ENCODE peak calls at places on chromosomes 6 and 20, in six cellular contexts. One of them, this sample, is unnamed.

GRCh38 chr20:35303735-35304431 is 11.7 kb upstream of the FAM83C start:
- DNase-seq in dorsolateral prefrontal cortex: peak
- DNase-seq in pancreas: peak
- DNase-seq in HCT116: peak
- DNase-seq in cardiac fibroblast: peak
- DNase-seq in A549: peak
- DNase-seq in this sample: peak

GRCh38 chr20:13915244-13915643 is 75.2 kb downstream of the SEL1L2 start:
- DNase-seq in pancreas: peak
- DNase-seq in dorsolateral prefrontal cortex: no peak
- DNase-seq in cardiac fibroblast: no peak
- DNase-seq in A549: no peak
- DNase-seq in HCT116: no peak
- DNase-seq in this sample: no peak

GRCh38 chr6:15947436-15947835 is 181.4 kb upstream of the MYLIP start:
- DNase-seq in HCT116: no peak
- DNase-seq in dorsolateral prefrontal cortex: no peak
- DNase-seq in A549: no peak
- DNase-seq in pancreas: no peak
- DNase-seq in cardiac fibroblast: no peak
- DNase-seq in this sample: no peak

GRCh38 chr6:31094389-31094881 is 17.9 kb downstream of the C6orf15 start:
- DNase-seq in A549: no peak
- DNase-seq in HCT116: no peak
- DNase-seq in cardiac fibroblast: no peak
- DNase-seq in pancreas: no peak
- DNase-seq in dorsolateral prefrontal cortex: no peak
- DNase-seq in this sample: no peak

GRCh38 chr6:69880570-69880969 is 14.2 kb downstream of the COL19A1 start:
- DNase-seq in A549: no peak
- DNase-seq in HCT116: no peak
- DNase-seq in dorsolateral prefrontal cortex: no peak
- DNase-seq in pancreas: no peak
- DNase-seq in cardiac fibroblast: peak
- DNase-seq in this sample: no peak

GRCh38 chr20:52160805-52161204 is 30.8 kb downstream of the ZFP64 start:
- DNase-seq in pancreas: no peak
- DNase-seq in dorsolateral prefrontal cortex: no peak
- DNase-seq in cardiac fibroblast: no peak
- DNase-seq in HCT116: no peak
- DNase-seq in A549: no peak
- DNase-seq in this sample: no peak

GRCh38 chr6:94377835-94378234 is 958.5 kb upstream of the EPHA7 start:
- DNase-seq in HCT116: no peak
- DNase-seq in A549: no peak
- DNase-seq in cardiac fibroblast: no peak
- DNase-seq in pancreas: no peak
- DNase-seq in dorsolateral prefrontal cortex: no peak
- DNase-seq in this sample: no peak

GRCh38 chr6:21666200-21666671 is 72.7 kb downstream of the SOX4 start:
- DNase-seq in dorsolateral prefrontal cortex: no peak
- DNase-seq in HCT116: no peak
- DNase-seq in pancreas: no peak
- DNase-seq in cardiac fibroblast: peak
- DNase-seq in A549: no peak
- DNase-seq in this sample: no peak

GRCh38 chr20:588932-589672 is 21.0 kb downstream of the TCF15 start:
- DNase-seq in dorsolateral prefrontal cortex: peak
- DNase-seq in A549: no peak
- DNase-seq in cardiac fibroblast: peak
- DNase-seq in pancreas: no peak
- DNase-seq in HCT116: peak
- DNase-seq in this sample: no peak

GRCh38 chr20:57660510-57661199 is 40.4 kb upstream of the ZBP1 start:
- DNase-seq in cardiac fibroblast: no peak
- DNase-seq in HCT116: no peak
- DNase-seq in pancreas: peak
- DNase-seq in A549: no peak
- DNase-seq in dorsolateral prefrontal cortex: peak
- DNase-seq in this sample: no peak

GRCh38 chr6:149545258-149545753 is 537 bp downstream of the PPIL4 start:
- DNase-seq in A549: no peak
- DNase-seq in dorsolateral prefrontal cortex: peak
- DNase-seq in pancreas: peak
- DNase-seq in cardiac fibroblast: peak
- DNase-seq in HCT116: no peak
- DNase-seq in this sample: no peak

GRCh38 chr6:52925042-52925441 is 15.5 kb upstream of the GSTA3 start:
- DNase-seq in dorsolateral prefrontal cortex: no peak
- DNase-seq in pancreas: no peak
- DNase-seq in A549: no peak
- DNase-seq in HCT116: no peak
- DNase-seq in cardiac fibroblast: no peak
- DNase-seq in this sample: no peak

GRCh38 chr6:165716886-165717285 is 53.8 kb upstream of the PDE10A start:
- DNase-seq in cardiac fibroblast: peak
- DNase-seq in A549: no peak
- DNase-seq in HCT116: no peak
- DNase-seq in dorsolateral prefrontal cortex: no peak
- DNase-seq in pancreas: no peak
- DNase-seq in this sample: no peak

GRCh38 chr6:141421378-141421777 is 711.3 kb upstream of the GJE1 start:
- DNase-seq in cardiac fibroblast: peak
- DNase-seq in pancreas: no peak
- DNase-seq in A549: peak
- DNase-seq in HCT116: peak
- DNase-seq in dorsolateral prefrontal cortex: no peak
- DNase-seq in this sample: peak

GRCh38 chr6:71489736-71490135 is 201.1 kb downstream of the OGFRL1 start:
- DNase-seq in dorsolateral prefrontal cortex: no peak
- DNase-seq in cardiac fibroblast: peak
- DNase-seq in HCT116: peak
- DNase-seq in pancreas: no peak
- DNase-seq in A549: peak
- DNase-seq in this sample: peak

GRCh38 chr20:31871602-31871954 is 1.1 kb downstream of the TTLL9 start:
- DNase-seq in cardiac fibroblast: no peak
- DNase-seq in A549: no peak
- DNase-seq in dorsolateral prefrontal cortex: no peak
- DNase-seq in pancreas: no peak
- DNase-seq in HCT116: no peak
- DNase-seq in this sample: no peak

GRCh38 chr6:32854376-32855178 is 585 bp downstream of the PSMB9 start:
- DNase-seq in A549: peak
- DNase-seq in cardiac fibroblast: peak
- DNase-seq in HCT116: no peak
- DNase-seq in dorsolateral prefrontal cortex: no peak
- DNase-seq in pancreas: peak
- DNase-seq in this sample: no peak

GRCh38 chr20:11734431-11734830 is 183.3 kb upstream of the BTBD3 start:
- DNase-seq in dorsolateral prefrontal cortex: no peak
- DNase-seq in cardiac fibroblast: no peak
- DNase-seq in HCT116: no peak
- DNase-seq in A549: no peak
- DNase-seq in pancreas: no peak
- DNase-seq in this sample: no peak

GRCh38 chr20:48660788-48661187 is 167.0 kb downstream of the PREX1 start:
- DNase-seq in cardiac fibroblast: no peak
- DNase-seq in dorsolateral prefrontal cortex: no peak
- DNase-seq in pancreas: no peak
- DNase-seq in A549: no peak
- DNase-seq in HCT116: no peak
- DNase-seq in this sample: no peak

GRCh38 chr6:158142789-158143188 is 25.3 kb downstream of the SERAC1 start:
- DNase-seq in A549: no peak
- DNase-seq in pancreas: peak
- DNase-seq in dorsolateral prefrontal cortex: no peak
- DNase-seq in HCT116: no peak
- DNase-seq in cardiac fibroblast: peak
- DNase-seq in this sample: no peak

GRCh38 chr20:16714242-16714641 is 15.6 kb upstream of the SNRPB2 start:
- DNase-seq in HCT116: no peak
- DNase-seq in A549: no peak
- DNase-seq in pancreas: no peak
- DNase-seq in cardiac fibroblast: no peak
- DNase-seq in dorsolateral prefrontal cortex: no peak
- DNase-seq in this sample: no peak

GRCh38 chr6:144411506-144412165 is 126.5 kb downstream of the UTRN start:
- DNase-seq in dorsolateral prefrontal cortex: no peak
- DNase-seq in A549: no peak
- DNase-seq in HCT116: no peak
- DNase-seq in pancreas: no peak
- DNase-seq in cardiac fibroblast: peak
- DNase-seq in this sample: no peak

DNA sequence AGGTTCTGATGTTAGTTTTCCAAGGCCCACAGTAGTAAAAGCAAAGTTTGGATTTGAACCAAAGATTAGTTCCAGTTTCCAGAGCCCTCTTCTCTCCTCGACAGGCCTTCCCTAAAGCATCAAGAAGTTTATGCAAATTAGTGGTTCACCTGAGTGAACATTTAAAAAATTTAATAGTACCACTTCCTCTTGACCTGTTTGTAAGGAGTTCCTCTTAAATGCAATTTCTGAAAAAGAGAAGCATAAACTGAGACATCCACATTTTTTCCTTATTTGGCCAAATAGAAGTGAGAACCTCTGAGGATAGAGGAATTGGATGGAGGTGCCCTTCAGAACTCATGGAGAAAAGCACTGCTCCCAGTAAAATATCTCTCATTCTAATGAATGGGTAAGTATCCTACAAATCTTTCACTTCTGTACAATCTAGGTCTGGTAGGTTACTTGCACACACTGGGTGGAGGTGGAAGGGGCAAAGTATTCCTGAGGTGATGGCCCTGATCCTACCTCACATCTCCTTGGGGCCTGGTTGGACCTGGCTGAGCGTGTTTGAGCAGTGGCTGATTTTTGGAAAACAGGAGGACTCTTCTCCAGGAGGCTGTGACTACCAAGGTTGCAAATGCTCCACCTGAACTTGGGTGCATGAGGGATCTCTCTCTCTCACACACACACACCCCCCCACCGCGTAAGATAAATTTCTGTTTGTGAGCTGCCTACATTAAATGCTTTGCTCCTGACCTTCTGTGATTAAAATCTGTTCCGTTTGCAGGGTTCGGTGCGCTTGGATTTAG is 1.0 kb upstream of the DSE start:
- DNase-seq in HCT116: no peak
- DNase-seq in cardiac fibroblast: no peak
- DNase-seq in A549: no peak
- DNase-seq in dorsolateral prefrontal cortex: no peak
- DNase-seq in pancreas: no peak
- DNase-seq in this sample: no peak
- H3K4me3 ChIP-seq in HCT116: peak
- H3K4me3 ChIP-seq in cardiac fibroblast: peak
- H3K4me3 ChIP-seq in A549: peak
- H3K4me3 ChIP-seq in dorsolateral prefrontal cortex: peak
- H3K4me3 ChIP-seq in pancreas: no peak
- H3K4me3 ChIP-seq in this sample: peak

DNA sequence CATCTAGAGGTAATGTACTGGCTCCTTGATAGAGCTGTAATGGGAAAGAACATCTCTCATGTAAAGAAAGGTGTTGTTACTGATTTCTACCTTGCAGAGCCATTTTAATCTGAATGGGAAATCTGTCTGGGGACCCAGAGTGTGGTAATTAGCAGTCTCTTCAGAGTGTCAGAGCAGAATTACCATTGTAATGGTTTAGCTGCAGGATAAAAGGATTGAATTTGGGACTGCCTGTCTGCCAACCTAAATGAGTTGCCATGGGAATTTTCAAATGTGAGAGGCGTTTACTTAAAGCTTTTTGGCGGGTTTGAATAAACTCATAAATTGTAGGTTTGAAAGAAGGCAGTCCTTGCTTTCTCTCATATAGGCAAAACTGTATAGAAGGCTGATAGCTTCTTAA is 128.8 kb downstream of the QKI start:
- DNase-seq in HCT116: no peak
- DNase-seq in dorsolateral prefrontal cortex: no peak
- DNase-seq in pancreas: no peak
- DNase-seq in A549: no peak
- DNase-seq in cardiac fibroblast: no peak
- DNase-seq in this sample: no peak
- H3K4me3 ChIP-seq in HCT116: no peak
- H3K4me3 ChIP-seq in dorsolateral prefrontal cortex: no peak
- H3K4me3 ChIP-seq in pancreas: no peak
- H3K4me3 ChIP-seq in A549: no peak
- H3K4me3 ChIP-seq in cardiac fibroblast: no peak
- H3K4me3 ChIP-seq in this sample: no peak

GRCh38 chr6:169654590-169655391 is 47.0 kb downstream of the WDR27 start:
- DNase-seq in A549: no peak
- DNase-seq in HCT116: no peak
- DNase-seq in cardiac fibroblast: peak
- DNase-seq in pancreas: peak
- DNase-seq in dorsolateral prefrontal cortex: peak
- DNase-seq in this sample: no peak
- H3K4me3 ChIP-seq in A549: peak
- H3K4me3 ChIP-seq in HCT116: no peak
- H3K4me3 ChIP-seq in cardiac fibroblast: peak
- H3K4me3 ChIP-seq in pancreas: peak
- H3K4me3 ChIP-seq in dorsolateral prefrontal cortex: peak
- H3K4me3 ChIP-seq in this sample: no peak

GRCh38 chr6:40342674-40343230 is 244.4 kb downstream of the LRFN2 start:
- DNase-seq in A549: no peak
- DNase-seq in HCT116: no peak
- DNase-seq in pancreas: peak
- DNase-seq in dorsolateral prefrontal cortex: no peak
- DNase-seq in cardiac fibroblast: no peak
- DNase-seq in this sample: no peak
- H3K4me3 ChIP-seq in A549: no peak
- H3K4me3 ChIP-seq in HCT116: no peak
- H3K4me3 ChIP-seq in pancreas: no peak
- H3K4me3 ChIP-seq in dorsolateral prefrontal cortex: no peak
- H3K4me3 ChIP-seq in cardiac fibroblast: no peak
- H3K4me3 ChIP-seq in this sample: no peak